ENCODE peak calls at places on chromosomes 16 and 17, in eight cellular contexts. D is T-helper 1 cell, V is HT1080, T is posterior vena cava, I is T-helper 22 cell, J is breast epithelium, Y is NCI-H2081, L is endothelial cell. U is an unnamed sample.

GRCh38 chr17:63843387-63844292 is 1.2 kb upstream of the SMARCD2 start:
- DNase-seq in D (no peak), V (peak; percentile 71), T (peak; percentile 82), I (no peak), J (peak; percentile 32), Y (peak; percentile 10), L (no peak), U (peak; percentile 75)

GRCh38 chr16:4103741-4104140 is 12.5 kb downstream of the ADCY9 start:
- DNase-seq in D (no peak), V (no peak), T (peak; percentile 40), I (no peak), J (no peak), Y (no peak), L (no peak), U (no peak)

GRCh38 chr17:7685533-7686220 is 1.6 kb downstream of the TP53 start:
- DNase-seq in D (peak; percentile 84), V (peak; percentile 91), T (peak; percentile 98), I (peak; percentile 85), J (peak; percentile 92), Y (peak; percentile 84), L (peak; percentile 84), U (peak; percentile 94)

GRCh38 chr16:89202422-89203215 is 2.3 kb upstream of the SLC22A31 start:
- DNase-seq in D (no peak), V (no peak), T (peak; percentile 58), I (no peak), J (no peak), Y (no peak), L (no peak), U (no peak)

GRCh38 chr16:3140603-3141427 is 6.0 kb downstream of the ZNF213 start:
- DNase-seq in D (no peak), V (no peak), T (no peak), I (no peak), J (no peak), Y (no peak), L (no peak), U (no peak)

GRCh38 chr17:50359998-50360461 is 13.0 kb downstream of the MRPL27 start:
- DNase-seq in D (no peak), V (no peak), T (no peak), I (no peak), J (no peak), Y (no peak), L (no peak), U (no peak)

GRCh38 chr17:39700148-39700987 is 504 bp downstream of the ERBB2 start:
- DNase-seq in D (no peak), V (no peak), T (no peak), I (no peak), J (no peak), Y (no peak), L (peak; percentile 35), U (no peak)

GRCh38 chr16:71647391-71647790 is 21.4 kb downstream of the MARVELD3 start:
- DNase-seq in D (no peak), V (no peak), T (no peak), I (no peak), J (no peak), Y (no peak), L (no peak), U (no peak)

GRCh38 chr16:56886296-56886695 is 21.3 kb downstream of the SLC12A3 start:
- DNase-seq in D (no peak), V (no peak), T (no peak), I (no peak), J (no peak), Y (no peak), L (no peak), U (no peak)

GRCh38 chr17:28008526-28008925 is 34.0 kb upstream of the NLK start:
- DNase-seq in D (no peak), V (peak; percentile 51), T (no peak), I (no peak), J (no peak), Y (no peak), L (peak; percentile 76), U (no peak)

GRCh38 chr16:67942200-67942509 is 1.8 kb downstream of the LCAT start:
- DNase-seq in D (no peak), V (no peak), T (no peak), I (no peak), J (no peak), Y (no peak), L (peak; percentile 61), U (peak; percentile 50)

GRCh38 chr17:80277751-80278671 is 17.4 kb downstream of the RNF213 start:
- DNase-seq in D (no peak), V (no peak), T (peak; percentile 76), I (no peak), J (peak; percentile 51), Y (no peak), L (peak; percentile 41), U (no peak)

GRCh38 chr16:6674071-6674470 is 658.6 kb upstream of the RBFOX1 start:
- DNase-seq in D (no peak), V (no peak), T (no peak), I (no peak), J (no peak), Y (no peak), L (no peak), U (no peak)

GRCh38 chr17:18235743-18236256 is 10.4 kb downstream of the LLGL1 start:
- DNase-seq in D (no peak), V (peak; percentile 93), T (no peak), I (no peak), J (peak; percentile 61), Y (no peak), L (no peak), U (no peak)

GRCh38 chr16:66750279-66751134 is 902 bp downstream of the DYNC1LI2 start:
- DNase-seq in D (no peak), V (no peak), T (no peak), I (no peak), J (no peak), Y (no peak), L (no peak), U (no peak)

GRCh38 chr17:8599351-8600011 is 31.0 kb downstream of the MYH10 start:
- DNase-seq in D (no peak), V (no peak), T (no peak), I (no peak), J (no peak), Y (no peak), L (no peak), U (no peak)

GRCh38 chr17:6755281-6755680 is 565 bp upstream of the XAF1 start:
- DNase-seq in D (no peak), V (no peak), T (peak; percentile 85), I (no peak), J (no peak), Y (no peak), L (no peak), U (no peak)

GRCh38 chr17:1331708-1332107 is 52.2 kb downstream of the TRARG1 start:
- DNase-seq in D (no peak), V (no peak), T (no peak), I (no peak), J (no peak), Y (no peak), L (no peak), U (peak; percentile 70)

GRCh38 chr17:18257268-18257681 is 1.3 kb downstream of the FLII start:
- DNase-seq in D (no peak), V (no peak), T (no peak), I (no peak), J (peak; percentile 69), Y (no peak), L (no peak), U (no peak)

GRCh38 chr17:60971515-60972369 is 294.1 kb downstream of the BCAS3 start:
- DNase-seq in D (peak; percentile 15), V (peak; percentile 41), T (no peak), I (no peak), J (no peak), Y (peak; percentile 15), L (peak; percentile 46), U (peak; percentile 13)

GRCh38 chr16:85882181-85882810 is 16.7 kb upstream of the IRF8 start:
- DNase-seq in D (no peak), V (no peak), T (no peak), I (no peak), J (no peak), Y (no peak), L (no peak), U (no peak)

GRCh38 chr16:56945847-56946527 is 14.0 kb downstream of the HERPUD1 start:
- DNase-seq in D (no peak), V (no peak), T (peak; percentile 58), I (no peak), J (no peak), Y (no peak), L (no peak), U (no peak)

GRCh38 chr17:4599505-4600281 is 15.4 kb downstream of the SMTNL2 start:
- DNase-seq in D (no peak), V (no peak), T (no peak), I (no peak), J (peak; percentile 28), Y (peak; percentile 41), L (peak; percentile 4), U (no peak)

GRCh38 chr16:57000271-57001025 is 11.1 kb downstream of the NLRC5 start:
- DNase-seq in D (no peak), V (peak; percentile 95), T (peak; percentile 94), I (peak; percentile 33), J (no peak), Y (no peak), L (no peak), U (no peak)

GRCh38 chr17:45428954-45429337 is 3.7 kb downstream of the ARHGAP27 start:
- DNase-seq in D (no peak), V (no peak), T (no peak), I (no peak), J (no peak), Y (no peak), L (no peak), U (no peak)

U was measured in CD4-positive, CD25-positive, alpha-beta regulatory T cell.